ENCODE peak calls at places on chromosome 20, in nine cellular contexts. G is neural progenitor cell; U is SJSA1; Q is tibial nerve; I is upper lobe of left lung; N is right cardiac atrium; V is CD8-positive, alpha-beta T cell; R is gastrocnemius medialis; F is psoas muscle. Z is an unnamed sample. For H3K4me1, the result is how much of the 10 kb centered on the place peaks cover.

GRCh38 chr20:59221049-59221748 is 57.6 kb downstream of the ZNF831 start:
- DNase-seq in G (no peak), U (no peak), Q (peak), I (no peak), N (peak), V (no peak), R (no peak), F (no peak), Z (no peak)

GRCh38 chr20:20930500-20930899 is 175.7 kb downstream of the LINC00237 start:
- DNase-seq in G (no peak), U (no peak), Q (no peak), I (no peak), N (no peak), V (no peak), R (no peak), F (no peak), Z (no peak)

GRCh38 chr20:46078954-46079353 is 10.8 kb downstream of the NCOA5 start:
- DNase-seq in G (peak), U (no peak), Q (no peak), I (no peak), N (no peak), V (no peak), R (no peak), F (no peak), Z (no peak)

GRCh38 chr20:8074931-8075330 is 55.4 kb upstream of the TMX4 start:
- DNase-seq in G (no peak), U (no peak), Q (no peak), I (no peak), N (no peak), V (no peak), R (no peak), F (no peak), Z (no peak)

GRCh38 chr20:19440660-19441527 is 228.5 kb downstream of the SLC24A3 start:
- DNase-seq in G (no peak), U (no peak), Q (no peak), I (peak), N (no peak), V (no peak), R (no peak), F (no peak), Z (no peak)

GRCh38 chr20:43774754-43775153 is 48.0 kb upstream of the GTSF1L start:
- DNase-seq in G (no peak), U (no peak), Q (no peak), I (no peak), N (no peak), V (no peak), R (no peak), F (no peak), Z (no peak)

GRCh38 chr20:44702776-44703175 is 12.4 kb upstream of the CCN5 start:
- DNase-seq in G (no peak), U (peak), Q (peak), I (peak), N (peak), V (no peak), R (peak), F (peak), Z (no peak)

GRCh38 chr20:32823737-32824588 is 4.2 kb downstream of the MAPRE1 start:
- DNase-seq in G (no peak), U (no peak), Q (no peak), I (no peak), N (no peak), V (no peak), R (no peak), F (no peak), Z (no peak)

GRCh38 chr20:49427751-49428518 is 54.5 kb downstream of the KCNB1 start:
- DNase-seq in G (no peak), U (peak), Q (peak), I (no peak), N (no peak), V (no peak), R (no peak), F (no peak), Z (no peak)

GRCh38 chr20:31860431-31861345 is 9.6 kb downstream of the DUSP15 start:
- DNase-seq in G (peak), U (no peak), Q (no peak), I (peak), N (peak), V (no peak), R (peak), F (no peak), Z (peak)

GRCh38 chr20:21436186-21436585 is 38.9 kb upstream of the NKX2-4 start:
- DNase-seq in G (no peak), U (peak), Q (no peak), I (no peak), N (no peak), V (no peak), R (no peak), F (no peak), Z (no peak)

GRCh38 chr20:58645277-58645968 is 5.7 kb upstream of the STX16 start:
- DNase-seq in G (no peak), U (no peak), Q (no peak), I (no peak), N (no peak), V (no peak), R (peak), F (no peak), Z (no peak)

GRCh38 chr20:1567392-1568165 is 10.1 kb upstream of the SIRPD start:
- DNase-seq in G (no peak), U (no peak), Q (no peak), I (no peak), N (no peak), V (no peak), R (no peak), F (no peak), Z (no peak)

GRCh38 chr20:52936368-52936986 is 35.7 kb upstream of the TSHZ2 start:
- DNase-seq in G (no peak), U (peak), Q (no peak), I (no peak), N (no peak), V (no peak), R (no peak), F (no peak), Z (no peak)

GRCh38 chr20:38043512-38044300 is 10.2 kb downstream of the RPRD1B start:
- DNase-seq in G (no peak), U (peak), Q (no peak), I (no peak), N (no peak), V (no peak), R (peak), F (peak), Z (no peak)

GRCh38 chr20:31934968-31935764 is 16.7 kb downstream of the PDRG1 start:
- DNase-seq in G (peak), U (no peak), Q (no peak), I (no peak), N (no peak), V (no peak), R (no peak), F (no peak), Z (no peak)

GRCh38 chr20:433300-433975 is 25.3 kb downstream of the RBCK1 start:
- DNase-seq in G (no peak), U (no peak), Q (no peak), I (no peak), N (no peak), V (peak), R (no peak), F (no peak), Z (no peak)

GRCh38 chr20:11083841-11084240 is 410.0 kb upstream of the JAG1 start:
- DNase-seq in G (no peak), U (no peak), Q (no peak), I (no peak), N (no peak), V (no peak), R (no peak), F (no peak), Z (no peak)

GRCh38 chr20:44714701-44715494 is at the start of gene CCN5:
- DNase-seq in G (no peak), U (peak), Q (peak), I (peak), N (peak), V (no peak), R (peak), F (peak), Z (no peak)

GRCh38 chr20:45061244-45061643 is 39.7 kb downstream of the KCNS1 start:
- DNase-seq in G (no peak), U (peak), Q (no peak), I (no peak), N (no peak), V (no peak), R (no peak), F (no peak), Z (no peak)

GRCh38 chr20:4944918-4945317 is 56.4 kb downstream of the SLC23A2 start:
- DNase-seq in G (no peak), U (no peak), Q (no peak), I (no peak), N (no peak), V (no peak), R (no peak), F (no peak), Z (peak)

GRCh38 chr20:56762829-56763228 is 133.7 kb downstream of the TFAP2C start:
- DNase-seq in G (no peak), U (no peak), Q (no peak), I (no peak), N (no peak), V (no peak), R (no peak), F (no peak), Z (no peak)

GRCh38 chr20:61263084-61263695 is 11.1 kb downstream of the CDH4 start:
- DNase-seq in G (peak), U (peak), Q (peak), I (no peak), N (no peak), V (peak), R (no peak), F (no peak), Z (peak)

GRCh38 chr20:19973920-19974620 is 43.1 kb upstream of the NAA20 start:
- DNase-seq in G (no peak), U (no peak), Q (peak), I (no peak), N (peak), V (no peak), R (peak), F (peak), Z (no peak)

GRCh38 chr20:57055345-57055744 is 211.1 kb downstream of the BMP7 start:
- DNase-seq in G (no peak), U (no peak), Q (no peak), I (no peak), N (no peak), V (no peak), R (no peak), F (no peak), Z (no peak)

GRCh38 chr20:17629025-17629424 is 53.0 kb downstream of the RRBP1 start:
- DNase-seq in G (no peak), U (no peak), Q (no peak), I (peak), N (no peak), V (no peak), R (no peak), F (peak), Z (no peak)

GRCh38 chr20:22698443-22698842 is 114.1 kb upstream of the FOXA2 start:
- DNase-seq in G (no peak), U (no peak), Q (no peak), I (no peak), N (no peak), V (no peak), R (no peak), F (no peak), Z (no peak)

GRCh38 chr20:34894723-34895122 is 18.3 kb downstream of the ACSS2 start:
- DNase-seq in G (no peak), U (no peak), Q (no peak), I (no peak), N (no peak), V (no peak), R (no peak), F (no peak), Z (no peak)
- H3K4me3 ChIP-seq in G (no peak), U (no peak), Q (no peak), I (no peak), N (no peak), V (no peak), R (no peak), F (no peak), Z (no peak)

DNA sequence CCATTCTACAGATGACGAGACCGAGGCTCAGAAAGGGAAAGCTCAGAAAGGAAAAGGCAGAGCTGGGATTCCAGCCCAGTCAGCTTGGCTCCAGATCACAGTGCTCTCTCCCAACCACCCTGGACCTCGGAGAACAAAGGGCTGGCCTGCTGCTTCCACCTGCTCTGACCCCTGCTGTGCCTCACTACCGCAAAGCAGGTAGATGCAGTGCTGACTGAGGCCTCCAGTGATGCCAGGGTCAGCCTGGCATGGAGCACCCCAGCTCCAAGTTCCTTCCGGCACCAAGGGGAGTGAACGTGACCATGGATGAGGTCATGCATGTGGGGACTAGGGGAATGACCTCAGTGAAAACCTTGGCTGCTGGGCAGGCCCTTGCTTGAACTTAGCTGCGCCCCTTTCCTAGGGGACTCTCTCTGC is 20.7 kb upstream of the TLDC2 start:
- DNase-seq in G (no peak), U (no peak), Q (no peak), I (no peak), N (no peak), V (no peak), R (no peak), F (no peak), Z (no peak)
- H3K4me1 ChIP-seq in G (under half), U (half or more), Q (half or more), I (half or more), N (under half), V (under half), R (under half), F (under half), Z (under half)

GRCh38 chr20:24039196-24039595 is 50.6 kb upstream of the GGTLC1 start:
- DNase-seq in G (no peak), U (no peak), Q (no peak), I (no peak), N (no peak), V (no peak), R (no peak), F (no peak), Z (no peak)
- H3K4me3 ChIP-seq in G (no peak), U (no peak), Q (no peak), I (no peak), N (no peak), V (no peak), R (no peak), F (no peak), Z (no peak)

GRCh38 chr20:47713941-47714450 is 71.3 kb downstream of the SULF2 start:
- DNase-seq in G (no peak), U (peak), Q (peak), I (no peak), N (peak), V (no peak), R (peak), F (peak), Z (no peak)
- H3K4me1 ChIP-seq in G (under half), U (under half), Q (under half), I (under half), N (under half), V (under half), R (under half), F (under half), Z (under half)

GRCh38 chr20:63819224-63819917 is 11.7 kb downstream of the ZBTB46 start:
- DNase-seq in G (no peak), U (no peak), Q (peak), I (no peak), N (no peak), V (no peak), R (no peak), F (no peak), Z (no peak)
- H3K4me3 ChIP-seq in G (no peak), U (no peak), Q (no peak), I (no peak), N (no peak), V (no peak), R (no peak), F (peak), Z (no peak)

GRCh38 chr20:25622450-25623224 is 1.2 kb downstream of the NANP start:
- DNase-seq in G (no peak), U (no peak), Q (no peak), I (no peak), N (no peak), V (no peak), R (no peak), F (no peak), Z (no peak)

GRCh38 chr20:25623225-25623735 is 534 bp downstream of the NANP start:
- DNase-seq in G (peak), U (no peak), Q (peak), I (peak), N (peak), V (peak), R (peak), F (peak), Z (no peak)

GRCh38 chr20:25624500-25624939 is 706 bp upstream of the NANP start:
- DNase-seq in G (no peak), U (no peak), Q (peak), I (no peak), N (no peak), V (peak), R (no peak), F (no peak), Z (no peak)

GRCh38 chr20:25622049-25622448 is 1.8 kb downstream of the NANP start:
- DNase-seq in G (no peak), U (no peak), Q (no peak), I (no peak), N (no peak), V (no peak), R (no peak), F (no peak), Z (no peak)

GRCh38 chr20:25623736-25624499 is at the start of gene NANP:
- DNase-seq in G (peak), U (peak), Q (peak), I (peak), N (peak), V (peak), R (peak), F (peak), Z (peak)
- H3K4me1 ChIP-seq in G (under half), U (under half), Q (under half), I (under half), N (under half), V (under half), R (under half), F (under half), Z (under half)

GRCh38 chr20:51492167-51493092 is 50.1 kb downstream of the NFATC2 start:
- DNase-seq in G (peak), U (no peak), Q (peak), I (peak), N (peak), V (no peak), R (no peak), F (peak), Z (no peak)
- H3K4me3 ChIP-seq in G (no peak), U (no peak), Q (peak), I (no peak), N (no peak), V (no peak), R (peak), F (peak), Z (no peak)